ENCODE peak calls at places on chromosomes 11 and 22, in four cellular contexts. V is H1, E is SK-N-SH, X is HepG2. O is an unnamed sample.
A peak's percentile ranks its signal among the peaks of the same experiment; 100 is the strongest.

GRCh38 chr22:50252081-50253045 is 1.3 kb upstream of the HDAC10 start:
- DNase-seq in V (peak; percentile 85), E (peak; percentile 83), X (peak; percentile 39), O (no peak)

GRCh38 chr11:65662247-65662801 is 392 bp downstream of the RELA start:
- DNase-seq in V (no peak), E (no peak), X (no peak), O (no peak)

GRCh38 chr22:37409557-37409956 is 17.7 kb downstream of the ELFN2 start:
- DNase-seq in V (no peak), E (no peak), X (no peak), O (no peak)

GRCh38 chr11:132318421-132319157 is 948.2 kb downstream of the NTM start:
- DNase-seq in V (no peak), E (no peak), X (no peak), O (no peak)

GRCh38 chr11:86919557-86920210 is 35.5 kb downstream of the FZD4 start:
- DNase-seq in V (no peak), E (peak; percentile 56), X (peak; percentile 43), O (no peak)

GRCh38 chr22:33798401-33798800 is 121.9 kb downstream of the LARGE1 start:
- DNase-seq in V (no peak), E (no peak), X (no peak), O (no peak)

GRCh38 chr11:29184939-29185890 is 831.6 kb downstream of the KCNA4 start:
- DNase-seq in V (no peak), E (no peak), X (no peak), O (no peak)

GRCh38 chr11:90884181-90884580 is 661.3 kb upstream of the CHORDC1 start:
- DNase-seq in V (no peak), E (no peak), X (no peak), O (no peak)

GRCh38 chr11:7892751-7893356 is 38.2 kb downstream of the OR10A6 start:
- DNase-seq in V (no peak), E (peak; percentile 56), X (peak; percentile 36), O (no peak)
- TF ChIP-seq TCF12 in V (no peak), E (no peak), X (no peak), O (no peak)

DNA sequence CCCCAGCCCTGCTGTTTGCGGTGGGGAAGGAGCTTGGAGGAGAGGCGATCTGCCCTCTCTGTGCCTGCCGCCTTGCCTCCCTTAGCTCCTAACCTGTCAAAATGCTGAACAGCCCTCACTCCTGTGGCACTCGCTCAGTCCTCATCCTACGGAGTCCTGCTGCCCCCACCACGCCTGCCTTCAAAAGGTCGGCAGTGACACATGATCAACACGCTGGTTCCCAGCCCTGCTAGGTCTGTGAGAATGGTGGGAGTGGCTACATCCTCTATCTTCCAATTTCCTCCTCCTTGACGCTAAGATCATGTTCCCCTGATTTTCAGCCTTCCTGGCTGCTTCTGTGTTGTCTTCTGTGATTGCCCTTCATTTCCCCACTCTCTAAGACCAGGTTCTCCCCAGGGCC is 120.2 kb upstream of the TBCEL start:
- DNase-seq in V (no peak), E (no peak), X (no peak), O (no peak)
- TF ChIP-seq TCF12 in V (no peak), E (no peak), X (no peak), O (no peak)

DNA sequence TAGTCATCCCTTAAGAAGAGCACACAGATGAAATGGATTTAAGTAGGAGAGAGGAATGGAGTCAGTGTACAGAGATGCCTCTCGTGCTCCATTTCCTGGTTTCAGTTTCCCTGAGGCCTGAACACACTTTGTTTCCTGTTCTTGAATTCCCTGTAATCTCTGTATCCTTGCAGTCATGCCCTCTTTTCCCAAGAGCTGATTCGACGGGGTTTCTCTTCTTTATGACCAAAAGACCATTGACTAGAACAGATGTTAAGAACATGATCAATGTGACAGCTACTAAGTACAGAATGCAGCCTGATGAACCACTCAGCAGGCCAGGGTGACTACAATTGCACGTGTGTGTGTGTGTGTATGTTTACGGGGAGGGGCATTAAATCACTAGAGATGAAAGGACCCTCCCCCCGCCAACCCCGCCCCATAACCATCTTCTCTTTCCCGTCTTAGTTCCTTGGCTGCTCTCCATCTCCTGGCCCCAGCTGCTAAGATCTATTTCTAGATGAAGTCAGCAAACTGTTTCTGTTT is 26.2 kb downstream of the SLC22A6 start:
- DNase-seq in V (no peak), E (no peak), X (no peak), O (no peak)
- TF ChIP-seq TCF12 in V (no peak), E (no peak), X (no peak), O (no peak)

GRCh38 chr11:126109941-126110731 is 47.5 kb upstream of the CDON start:
- DNase-seq in V (no peak), E (no peak), X (no peak), O (no peak)

GRCh38 chr11:126112547-126112946 is 49.9 kb upstream of the CDON start:
- DNase-seq in V (no peak), E (peak; percentile 73), X (no peak), O (no peak)

GRCh38 chr11:126113012-126113411 is 50.3 kb upstream of the CDON start:
- DNase-seq in V (no peak), E (no peak), X (no peak), O (no peak)

GRCh38 chr11:126113515-126113957 is 50.9 kb upstream of the CDON start:
- DNase-seq in V (no peak), E (peak; percentile 61), X (peak; percentile 84), O (no peak)

DNA sequence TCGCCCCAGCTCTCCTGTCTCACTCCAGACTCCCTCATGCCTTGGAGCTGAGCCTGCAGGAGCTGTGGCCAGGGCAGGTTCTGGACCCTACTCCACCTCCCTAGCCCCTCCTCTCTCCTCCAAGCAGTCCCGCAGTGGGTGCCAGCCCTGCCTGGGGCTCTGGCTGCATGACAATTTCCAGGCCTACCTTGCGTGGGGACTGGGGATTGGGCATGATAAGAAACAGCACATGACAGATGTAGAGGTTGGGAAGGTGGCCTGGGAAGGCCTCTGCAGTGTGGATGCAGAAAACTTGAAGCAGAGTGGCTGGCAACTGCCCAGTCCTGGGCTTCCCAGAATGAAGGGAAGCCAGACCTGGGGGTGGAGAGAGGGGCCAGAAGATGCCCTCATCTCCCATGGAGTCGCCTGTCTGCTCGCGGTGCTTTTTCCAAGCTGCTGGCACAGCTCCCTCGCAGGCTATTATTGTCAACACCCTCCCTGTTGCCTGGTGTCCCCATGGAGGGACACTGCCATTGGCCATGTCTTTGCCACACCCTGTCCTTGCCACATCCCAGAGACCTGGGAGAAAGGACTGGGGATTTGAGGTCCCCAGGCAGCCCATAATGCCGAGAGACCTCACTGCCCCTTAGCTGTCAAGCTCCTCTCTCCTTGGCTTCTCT is 48.9 kb upstream of the CDON start:
- DNase-seq in V (no peak), E (peak; percentile 84), X (no peak), O (no peak)
- TF ChIP-seq TCF12 in V (no peak), E (peak; percentile 74), X (no peak), O (no peak)

DNA sequence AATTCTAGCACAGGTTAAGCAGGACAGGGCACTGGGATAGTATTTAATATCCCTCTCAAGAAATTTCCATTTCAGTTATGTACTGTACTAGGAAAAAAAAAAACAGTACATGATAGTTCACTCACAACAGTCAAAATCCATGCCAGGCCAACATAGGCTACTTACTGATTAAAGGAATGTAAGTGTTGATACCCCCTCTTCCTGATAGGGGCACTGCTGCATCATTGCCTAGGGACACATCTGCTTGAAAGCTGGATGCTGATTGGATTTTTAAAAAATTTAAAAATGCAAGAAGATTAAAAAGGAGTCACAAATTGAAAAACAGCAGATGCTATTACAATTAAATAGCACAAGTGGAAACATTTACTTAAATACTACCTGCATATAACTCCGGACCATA is 43.4 kb downstream of the APOL5 start:
- DNase-seq in V (no peak), E (peak; percentile 49), X (peak; percentile 20), O (no peak)
- TF ChIP-seq TCF12 in V (no peak), E (no peak), X (no peak), O (no peak)

GRCh38 chr22:29734429-29734828 is 14.6 kb downstream of the CABP7 start:
- DNase-seq in V (no peak), E (no peak), X (no peak), O (no peak)
- TF ChIP-seq TCF12 in V (no peak), E (no peak), X (no peak), O (no peak)

GRCh38 chr11:19365743-19366410 is 125.1 kb upstream of the E2F8 start:
- DNase-seq in V (no peak), E (no peak), X (no peak), O (no peak)
- TF ChIP-seq TCF12 in V (no peak), E (no peak), X (no peak), O (no peak)

O was measured in GM12878.